ENCODE peak calls at places on chromosomes 12 and 14, in nine cellular contexts. F is GM23248; H is nucleus accumbens; E is NCI-H2081; O is stimulated activated CD4-positive, alpha-beta T cell treated with anti-CD3 and anti-CD28 coated beads, Interleukin-1b, Interleukin-23, amount 100 ng/mL, for 24 hours; U is GM13977; K is activated CD8-positive, alpha-beta memory T cell treated with anti-CD3 and anti-CD28 coated beads, Interleukin-2, amount 10 ng/mL, durations not matched to agents 7 days and 5 days; Q is sciatic nerve; L is activated T-helper 1 cell treated with anti-CD3 and anti-CD28 coated beads, Interleukin-2, amount 50 U/mL, for 16 hours. V is an unnamed sample.

GRCh38 chr14:32934891-32935633 is 3.6 kb upstream of the NPAS3 start:
- DNase-seq in K (no peak), O (no peak), H (no peak), L (no peak), F (peak; percentile 25), U (peak; percentile 28), Q (no peak), E (peak; percentile 8), V (no peak)

GRCh38 chr12:81800298-81801148 is 41.4 kb upstream of the PPFIA2 start:
- DNase-seq in H (no peak), Q (no peak), U (no peak), K (no peak), L (no peak), O (no peak), E (no peak), F (peak; percentile 2), V (no peak)

GRCh38 chr14:89793367-89793716 is 161.2 kb downstream of the EFCAB11 start:
- DNase-seq in F (no peak), U (no peak), E (no peak), L (no peak), K (no peak), Q (no peak), H (no peak), O (no peak), V (no peak)

GRCh38 chr14:71654810-71655209 is 277.4 kb upstream of the RGS6 start:
- DNase-seq in U (no peak), F (no peak), Q (no peak), E (no peak), K (no peak), L (no peak), O (no peak), H (no peak), V (no peak)

GRCh38 chr14:61577506-61577931 is 117.8 kb upstream of the HIF1A start:
- DNase-seq in U (no peak), K (no peak), F (peak; percentile 35), E (no peak), Q (no peak), H (no peak), O (no peak), L (no peak), V (no peak)

GRCh38 chr14:101948666-101949205 is 15.6 kb upstream of the DYNC1H1 start:
- DNase-seq in O (no peak), K (no peak), F (peak; percentile 41), L (no peak), H (no peak), E (no peak), U (no peak), Q (peak; percentile 78), V (no peak)

GRCh38 chr12:52798003-52798670 is 2.2 kb upstream of the KRT3 start:
- DNase-seq in O (no peak), L (no peak), H (no peak), E (no peak), F (peak; percentile 89), U (no peak), K (no peak), Q (no peak), V (no peak)

GRCh38 chr12:123398177-123398916 is 14.4 kb downstream of the KMT5A start:
- DNase-seq in H (peak; percentile 27), Q (no peak), U (no peak), K (no peak), E (no peak), L (no peak), O (no peak), F (peak; percentile 91), V (no peak)